ENCODE peak calls at places on chromosome 13, in ten cellular contexts. R, K, D, J, P, A, V, M, X and I are unnamed samples.

GRCh38 chr13:32284927-32285632 is 30.1 kb downstream of the ZAR1L start:
- DNase-seq in M (peak), J (no peak), R (no peak), K (no peak), V (peak), X (peak), P (peak), A (no peak), D (no peak), I (no peak)

GRCh38 chr13:28333204-28333900 is 161.6 kb downstream of the FLT1 start:
- DNase-seq in A (no peak), X (peak), J (no peak), M (no peak), R (no peak), P (no peak), D (no peak), K (no peak), V (no peak), I (no peak)

GRCh38 chr13:76711515-76712182 is 174.6 kb downstream of the KCTD12 start:
- DNase-seq in X (peak), M (peak), A (no peak), R (no peak), V (no peak), K (no peak), P (peak), D (peak), J (no peak), I (peak)

GRCh38 chr13:41658057-41658642 is 200.8 kb downstream of the RGCC start:
- DNase-seq in V (no peak), X (peak), A (no peak), D (no peak), P (peak), J (no peak), M (no peak), K (no peak), R (no peak), I (peak)

GRCh38 chr13:98873377-98874028 is 104.4 kb downstream of the DOCK9 start:
- DNase-seq in X (no peak), K (no peak), R (no peak), P (no peak), V (no peak), D (no peak), A (no peak), J (no peak), M (no peak), I (no peak)

GRCh38 chr13:99984463-99985242 is 3.1 kb downstream of the ZIC2 start:
- DNase-seq in P (no peak), A (no peak), R (no peak), J (no peak), D (no peak), X (no peak), K (no peak), M (no peak), V (no peak), I (no peak)

GRCh38 chr13:109389892-109390345 is 396.5 kb downstream of the IRS2 start:
- DNase-seq in X (peak), J (no peak), K (no peak), A (no peak), D (no peak), R (no peak), V (no peak), M (no peak), P (peak), I (no peak)

GRCh38 chr13:27834095-27834494 is 41.8 kb downstream of the GSX1 start:
- DNase-seq in P (no peak), X (no peak), V (no peak), J (no peak), A (no peak), D (no peak), R (no peak), K (no peak), M (no peak), I (no peak)

GRCh38 chr13:44969858-44970484 is 19.3 kb downstream of the NUFIP1 start:
- DNase-seq in J (no peak), V (peak), P (peak), A (no peak), R (no peak), X (peak), M (no peak), K (no peak), D (no peak), I (peak)

GRCh38 chr13:83881917-83882625 is at the start of gene SLITRK1:
- DNase-seq in M (peak), A (no peak), X (peak), K (no peak), R (peak), V (peak), J (no peak), P (peak), D (no peak), I (peak)

GRCh38 chr13:50236898-50237318 is 221.7 kb downstream of the KCNRG start:
- DNase-seq in A (no peak), D (no peak), X (peak), R (no peak), K (no peak), J (peak), V (no peak), P (no peak), M (no peak), I (no peak)

GRCh38 chr13:74131206-74131605 is 3.0 kb downstream of the KLF12 start:
- DNase-seq in D (no peak), P (peak), J (no peak), V (no peak), R (no peak), M (no peak), X (no peak), K (no peak), A (no peak), I (no peak)

GRCh38 chr13:86765462-86765861 is 905.7 kb upstream of the SLITRK5 start:
- DNase-seq in X (no peak), K (no peak), R (no peak), M (no peak), A (no peak), V (no peak), J (no peak), D (no peak), P (no peak), I (no peak)

GRCh38 chr13:21674271-21675009 is 3.6 kb downstream of the FGF9 start:
- DNase-seq in P (no peak), D (no peak), J (no peak), A (no peak), X (no peak), M (peak), K (peak), V (no peak), R (no peak), I (no peak)

GRCh38 chr13:53015971-53016370 is 12.6 kb upstream of the OLFM4 start:
- DNase-seq in P (no peak), A (no peak), M (no peak), J (no peak), K (no peak), D (no peak), V (no peak), R (no peak), X (no peak), I (no peak)

GRCh38 chr13:94419304-94419943 is 60.1 kb downstream of the DCT start:
- DNase-seq in M (no peak), X (peak), R (no peak), V (peak), A (no peak), J (peak), K (no peak), P (peak), D (no peak), I (no peak)

GRCh38 chr13:20411638-20412342 is 113.9 kb downstream of the CRYL1 start:
- DNase-seq in A (no peak), X (no peak), J (peak), M (no peak), P (no peak), V (no peak), K (no peak), D (no peak), R (no peak), I (no peak)

GRCh38 chr13:44252938-44253337 is 120.7 kb upstream of the SERP2 start:
- DNase-seq in M (no peak), A (no peak), P (no peak), R (no peak), V (no peak), J (no peak), X (no peak), K (no peak), D (no peak), I (no peak)

GRCh38 chr13:43388282-43389034 is 365.1 kb downstream of the DNAJC15 start:
- DNase-seq in A (no peak), M (no peak), R (peak), J (no peak), P (no peak), V (peak), X (no peak), D (no peak), K (no peak), I (no peak)

GRCh38 chr13:23695711-23696512 is 125.7 kb downstream of the TNFRSF19 start:
- DNase-seq in P (no peak), A (no peak), M (no peak), K (peak), D (no peak), V (no peak), J (peak), R (no peak), X (no peak), I (no peak)

GRCh38 chr13:28658539-28658795 is 463 bp upstream of the POMP start:
- DNase-seq in K (no peak), R (no peak), D (no peak), V (no peak), J (no peak), M (no peak), X (no peak), A (no peak), P (no peak), I (no peak)

GRCh38 chr13:52931913-52932312 is 83.5 kb upstream of the PCDH8 start:
- DNase-seq in D (no peak), M (no peak), R (no peak), K (no peak), A (no peak), X (no peak), V (no peak), P (no peak), J (no peak), I (no peak)

GRCh38 chr13:98977568-98978270 is at the start of gene DOCK9:
- DNase-seq in P (peak), M (no peak), J (no peak), K (no peak), A (no peak), D (no peak), R (peak), V (peak), X (peak), I (no peak)

GRCh38 chr13:39321578-39321977 is 281.4 kb downstream of the LHFPL6 start:
- DNase-seq in X (peak), A (no peak), K (no peak), M (no peak), D (no peak), P (peak), J (no peak), V (no peak), R (no peak), I (peak)

GRCh38 chr13:26601669-26602068 is 44.2 kb downstream of the WASF3 start:
- DNase-seq in R (no peak), M (no peak), A (no peak), X (peak), K (no peak), D (no peak), J (peak), P (peak), V (no peak), I (no peak)

GRCh38 chr13:73224708-73225107 is 165.9 kb downstream of the KLF5 start:
- DNase-seq in V (no peak), R (no peak), J (no peak), X (peak), A (no peak), K (no peak), D (no peak), P (no peak), M (no peak), I (no peak)

GRCh38 chr13:94416454-94417080 is 62.9 kb downstream of the DCT start:
- DNase-seq in D (no peak), R (no peak), V (no peak), M (no peak), J (no peak), P (peak), A (no peak), X (peak), K (no peak), I (no peak)

GRCh38 chr13:109454167-109454917 is 332.0 kb downstream of the IRS2 start:
- DNase-seq in D (peak), R (no peak), X (peak), V (no peak), K (no peak), M (no peak), A (no peak), J (no peak), P (peak), I (peak)

GRCh38 chr13:107685876-107686275 is 529.5 kb downstream of the LIG4 start:
- DNase-seq in P (no peak), J (no peak), X (no peak), D (no peak), R (no peak), V (no peak), K (no peak), A (no peak), M (no peak), I (no peak)

GRCh38 chr13:107678075-107678689 is 537.2 kb downstream of the LIG4 start:
- DNase-seq in V (no peak), M (no peak), A (no peak), P (peak), R (no peak), X (no peak), D (no peak), K (no peak), J (no peak), I (no peak)

GRCh38 chr13:107675847-107676550 is 539.3 kb downstream of the LIG4 start:
- DNase-seq in X (no peak), K (no peak), A (no peak), M (no peak), V (no peak), P (no peak), D (no peak), R (no peak), J (no peak), I (no peak)

GRCh38 chr13:107681611-107682010 is 533.7 kb downstream of the LIG4 start:
- DNase-seq in J (no peak), A (no peak), M (no peak), D (no peak), P (no peak), V (no peak), R (no peak), X (no peak), K (no peak), I (no peak)

GRCh38 chr13:107680115-107680514 is 535.2 kb downstream of the LIG4 start:
- DNase-seq in P (peak), X (no peak), R (no peak), A (no peak), J (no peak), K (no peak), V (no peak), D (no peak), M (no peak), I (no peak)
- TF ChIP-seq CTCF in P (peak), X (no peak), R (no peak), A (no peak), J (no peak), K (no peak), V (peak), D (no peak), M (peak), I (no peak)

GRCh38 chr13:62387642-62388041 is 972.0 kb upstream of the PCDH20 start:
- DNase-seq in A (no peak), R (no peak), J (no peak), P (peak), K (no peak), V (no peak), X (peak), M (no peak), D (no peak), I (no peak)
- TF ChIP-seq CTCF in A (peak), R (no peak), J (no peak), P (peak), K (no peak), V (no peak), X (no peak), M (no peak), D (no peak), I (no peak)

DNA sequence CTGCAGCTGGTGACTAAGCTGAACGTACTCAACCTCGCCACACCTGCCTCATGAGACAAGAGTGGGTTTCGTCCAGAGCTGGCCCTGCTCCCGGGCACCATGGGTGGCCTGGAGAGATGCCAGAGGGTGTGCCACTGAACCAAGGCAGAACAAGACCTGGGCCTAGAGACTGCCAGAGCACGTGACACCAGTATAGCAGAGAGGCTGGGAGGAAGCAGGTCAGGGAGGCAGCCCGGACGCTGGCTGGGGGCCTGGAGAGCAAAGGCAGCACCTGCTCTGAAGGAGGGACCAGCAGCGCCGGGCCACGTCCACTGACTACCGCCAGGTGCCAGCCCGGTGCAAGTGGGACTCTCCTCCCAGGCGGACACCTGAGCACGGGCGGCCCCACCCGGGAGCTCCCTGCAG is 7.3 kb upstream of the C13orf46 start:
- DNase-seq in P (no peak), M (no peak), X (no peak), D (no peak), A (no peak), J (no peak), K (no peak), V (peak), R (peak), I (no peak)
- TF ChIP-seq CTCF in P (no peak), M (no peak), X (no peak), D (no peak), A (no peak), J (no peak), K (no peak), V (no peak), R (no peak), I (no peak)

DNA sequence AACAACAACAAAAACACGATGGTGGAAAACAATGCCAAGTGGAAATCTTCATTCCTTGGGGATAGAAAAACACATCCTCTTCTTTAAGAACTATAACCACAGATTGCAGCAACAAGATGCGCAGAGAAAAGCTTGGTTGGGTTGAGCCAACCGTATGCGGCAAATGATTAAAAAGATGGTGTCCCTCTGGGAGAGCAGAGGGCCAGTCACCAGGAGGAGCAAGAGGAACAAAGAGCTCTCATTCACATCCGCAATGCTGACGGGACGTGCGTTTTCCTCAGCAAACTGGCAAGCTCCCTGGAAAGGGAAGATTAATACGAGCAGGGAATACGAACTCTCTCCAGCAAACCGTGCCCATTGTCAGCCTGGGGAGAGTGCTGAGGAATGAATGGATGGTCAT is 141.6 kb downstream of the KATNAL1 start:
- DNase-seq in A (no peak), J (no peak), R (no peak), V (no peak), D (no peak), M (no peak), P (no peak), K (no peak), X (peak), I (no peak)
- TF ChIP-seq CTCF in A (no peak), J (no peak), R (no peak), V (no peak), D (peak), M (no peak), P (no peak), K (no peak), X (no peak), I (peak)

GRCh38 chr13:51729853-51730553 is 74.0 kb downstream of the DHRS12 start:
- DNase-seq in J (no peak), M (peak), K (no peak), V (peak), R (no peak), X (peak), D (peak), P (peak), A (no peak), I (no peak)

GRCh38 chr13:51733656-51734334 is 70.2 kb downstream of the DHRS12 start:
- DNase-seq in P (no peak), D (no peak), V (no peak), A (no peak), K (no peak), X (no peak), M (no peak), R (no peak), J (no peak), I (no peak)

GRCh38 chr13:51730927-51731326 is 73.0 kb downstream of the DHRS12 start:
- DNase-seq in K (no peak), J (no peak), X (no peak), M (no peak), D (no peak), R (no peak), P (no peak), V (no peak), A (no peak), I (no peak)

GRCh38 chr13:51728972-51729371 is 75.0 kb downstream of the DHRS12 start:
- DNase-seq in J (no peak), M (no peak), P (peak), A (no peak), X (peak), D (peak), R (no peak), K (no peak), V (no peak), I (peak)

GRCh38 chr13:51731759-51732158 is 72.2 kb downstream of the DHRS12 start:
- DNase-seq in J (no peak), X (peak), K (no peak), V (no peak), P (peak), A (no peak), D (no peak), M (no peak), R (no peak), I (no peak)
- TF ChIP-seq CTCF in J (no peak), X (peak), K (no peak), V (no peak), P (peak), A (peak), D (peak), M (peak), R (no peak), I (peak)

GRCh38 chr13:36783883-36784282 is 35.1 kb upstream of the RFXAP start:
- DNase-seq in P (no peak), K (no peak), M (no peak), V (no peak), J (no peak), R (no peak), D (no peak), A (no peak), X (no peak), I (no peak)

GRCh38 chr13:36776175-36776574 is 42.8 kb upstream of the RFXAP start:
- DNase-seq in D (no peak), A (no peak), M (no peak), R (no peak), K (no peak), X (no peak), V (no peak), P (no peak), J (no peak), I (no peak)

GRCh38 chr13:36774895-36775294 is 44.1 kb upstream of the RFXAP start:
- DNase-seq in V (no peak), A (no peak), J (no peak), D (no peak), X (no peak), R (no peak), M (no peak), K (no peak), P (no peak), I (no peak)

GRCh38 chr13:36778083-36778671 is 40.8 kb upstream of the RFXAP start:
- DNase-seq in M (no peak), J (no peak), K (no peak), A (no peak), V (no peak), P (peak), R (no peak), D (peak), X (peak), I (no peak)
- TF ChIP-seq CTCF in M (no peak), J (no peak), K (no peak), A (no peak), V (no peak), P (no peak), R (no peak), D (no peak), X (no peak), I (no peak)

DNA sequence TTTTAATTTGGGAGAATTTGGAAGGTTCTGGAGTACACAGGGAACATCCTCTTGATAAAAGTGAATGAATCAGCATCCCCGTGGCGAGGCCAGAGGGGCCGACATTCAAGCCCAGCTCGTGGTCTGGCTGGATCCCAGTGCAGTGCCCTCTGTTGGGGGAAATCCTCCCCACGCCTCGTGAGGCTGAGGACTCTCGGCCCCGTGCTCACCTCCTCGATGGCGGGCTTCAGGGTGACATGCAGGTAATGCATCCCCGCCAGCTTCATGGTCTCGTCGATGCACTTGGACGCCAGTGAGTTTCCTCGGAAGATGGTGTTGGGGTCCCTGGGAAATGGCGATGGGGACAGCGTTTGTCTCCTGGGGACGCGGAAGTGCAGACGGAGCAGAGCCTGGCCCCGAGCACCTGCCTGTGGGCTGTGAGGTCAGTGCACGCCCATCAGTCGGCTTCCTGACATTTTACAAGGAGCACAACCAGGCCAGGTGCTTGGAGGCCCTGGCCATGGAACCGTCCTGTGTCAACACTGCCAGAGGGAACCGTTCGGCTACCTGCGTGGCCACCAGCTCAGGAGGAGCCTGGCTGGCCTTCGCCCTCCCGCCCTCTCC is 43.3 kb upstream of the C13orf46 start:
- DNase-seq in M (no peak), J (no peak), A (no peak), X (peak), V (no peak), K (no peak), P (peak), R (no peak), D (no peak), I (no peak)
- TF ChIP-seq CTCF in M (no peak), J (peak), A (no peak), X (peak), V (peak), K (no peak), P (peak), R (no peak), D (peak), I (peak)

GRCh38 chr13:25249001-25249543 is 38.2 kb downstream of the MTMR6 start:
- DNase-seq in X (peak), M (no peak), J (peak), P (peak), R (no peak), V (peak), A (no peak), K (no peak), D (no peak), I (peak)
- TF ChIP-seq CTCF in X (peak), M (peak), J (peak), P (peak), R (no peak), V (peak), A (peak), K (no peak), D (peak), I (peak)

GRCh38 chr13:66714795-66715194 is 515.3 kb downstream of the PCDH9 start:
- DNase-seq in X (no peak), V (no peak), D (no peak), A (no peak), K (no peak), R (no peak), M (no peak), P (no peak), J (no peak), I (no peak)
- TF ChIP-seq CTCF in X (peak), V (no peak), D (no peak), A (peak), K (no peak), R (no peak), M (no peak), P (peak), J (no peak), I (peak)